ENCODE peak calls at places on chromosome 18, in eight cellular contexts. B is lower lobe of right lung, O is right lobe of liver, K is brain microvascular endothelial cell, D is fibroblast of pulmonary artery, W is transverse colon, T is endodermal cell, F is PC-3. U is an unnamed sample.

GRCh38 chr18:26233208-26233607 is 7.0 kb downstream of the TAF4B start:
- DNase-seq in B (no peak), O (no peak), K (no peak), D (no peak), W (no peak), T (peak), F (no peak), U (no peak)

GRCh38 chr18:48947583-48947982 is 3.2 kb downstream of the SMAD7 start:
- DNase-seq in B (no peak), O (no peak), K (no peak), D (peak), W (no peak), T (no peak), F (no peak), U (no peak)

GRCh38 chr18:23094411-23095165 is 40.7 kb upstream of the CABLES1 start:
- DNase-seq in B (no peak), O (no peak), K (no peak), D (no peak), W (no peak), T (peak), F (no peak), U (no peak)

GRCh38 chr18:63515279-63515678 is 26.9 kb upstream of the SERPINB12 start:
- DNase-seq in B (no peak), O (no peak), K (no peak), D (no peak), W (no peak), T (no peak), F (no peak), U (no peak)

GRCh38 chr18:58364867-58365533 is 263.9 kb downstream of the ALPK2 start:
- DNase-seq in B (no peak), O (no peak), K (peak), D (peak), W (no peak), T (peak), F (peak), U (no peak)

GRCh38 chr18:68177807-68178702 is 536.9 kb downstream of the TMX3 start:
- DNase-seq in B (no peak), O (no peak), K (peak), D (peak), W (no peak), T (no peak), F (peak), U (peak)

GRCh38 chr18:47752796-47753645 is 177.4 kb downstream of the SMAD2 start:
- DNase-seq in B (no peak), O (no peak), K (no peak), D (no peak), W (no peak), T (no peak), F (no peak), U (no peak)

GRCh38 chr18:61413388-61413787 is 80.2 kb downstream of the CDH20 start:
- DNase-seq in B (no peak), O (no peak), K (no peak), D (no peak), W (no peak), T (no peak), F (no peak), U (no peak)

GRCh38 chr18:46518438-46518837 is 138.6 kb downstream of the LOXHD1 start:
- DNase-seq in B (no peak), O (no peak), K (no peak), D (no peak), W (no peak), T (peak), F (peak), U (no peak)

GRCh38 chr18:55387139-55387984 is 200.6 kb downstream of the TCF4 start:
- DNase-seq in B (no peak), O (no peak), K (no peak), D (peak), W (no peak), T (no peak), F (no peak), U (peak)

GRCh38 chr18:61924550-61924949 is 31.7 kb upstream of the RNF152 start:
- DNase-seq in B (no peak), O (no peak), K (no peak), D (no peak), W (no peak), T (no peak), F (no peak), U (no peak)

GRCh38 chr18:51196811-51197660 is 445 bp downstream of the MEX3C start:
- DNase-seq in B (no peak), O (peak), K (peak), D (peak), W (peak), T (peak), F (no peak), U (peak)

GRCh38 chr18:24055009-24055804 is 40.7 kb downstream of the TTC39C start:
- DNase-seq in B (no peak), O (no peak), K (no peak), D (no peak), W (no peak), T (no peak), F (no peak), U (no peak)

GRCh38 chr18:59814872-59815271 is 84.9 kb upstream of the PMAIP1 start:
- DNase-seq in B (no peak), O (no peak), K (peak), D (peak), W (no peak), T (no peak), F (peak), U (peak)

GRCh38 chr18:42574871-42575270 is 540.6 kb downstream of the RIT2 start:
- DNase-seq in B (no peak), O (no peak), K (no peak), D (no peak), W (no peak), T (no peak), F (no peak), U (no peak)

GRCh38 chr18:6997802-6998201 is 119.8 kb downstream of the LAMA1 start:
- DNase-seq in B (no peak), O (no peak), K (no peak), D (peak), W (no peak), T (no peak), F (peak), U (peak)

GRCh38 chr18:55243852-55244251 is 284.6 kb upstream of the CCDC68 start:
- DNase-seq in B (no peak), O (no peak), K (no peak), D (peak), W (no peak), T (no peak), F (no peak), U (peak)

GRCh38 chr18:77984178-77984577 is 734.5 kb downstream of the GALR1 start:
- DNase-seq in B (no peak), O (no peak), K (no peak), D (no peak), W (no peak), T (no peak), F (no peak), U (no peak)

GRCh38 chr18:26547302-26548143 is 830 bp downstream of the KCTD1 start:
- DNase-seq in B (peak), O (peak), K (peak), D (peak), W (peak), T (peak), F (no peak), U (peak)

GRCh38 chr18:77862358-77862757 is 612.7 kb downstream of the GALR1 start:
- DNase-seq in B (no peak), O (no peak), K (no peak), D (no peak), W (no peak), T (no peak), F (no peak), U (no peak)

GRCh38 chr18:55381277-55381676 is 206.7 kb downstream of the TCF4 start:
- DNase-seq in B (no peak), O (no peak), K (peak), D (peak), W (no peak), T (no peak), F (no peak), U (peak)

GRCh38 chr18:75036941-75037516 is 171.9 kb downstream of the PTGR3 start:
- DNase-seq in B (no peak), O (no peak), K (no peak), D (peak), W (no peak), T (no peak), F (peak), U (peak)

GRCh38 chr18:12253027-12253426 is 1.1 kb upstream of the CIDEA start:
- DNase-seq in B (no peak), O (no peak), K (no peak), D (no peak), W (no peak), T (no peak), F (no peak), U (no peak)

GRCh38 chr18:79678665-79679551 is 695 bp upstream of the CTDP1 start:
- DNase-seq in B (peak), O (peak), K (peak), D (peak), W (peak), T (peak), F (peak), U (peak)

GRCh38 chr18:79677221-79677620 is 2.4 kb upstream of the CTDP1 start:
- DNase-seq in B (no peak), O (no peak), K (no peak), D (no peak), W (no peak), T (no peak), F (no peak), U (no peak)

GRCh38 chr18:79679552-79680099 is at the start of gene CTDP1:
- DNase-seq in B (peak), O (peak), K (peak), D (peak), W (peak), T (peak), F (peak), U (peak)

GRCh38 chr18:79680100-79680879 is 687 bp downstream of the CTDP1 start:
- DNase-seq in B (peak), O (no peak), K (peak), D (peak), W (peak), T (peak), F (peak), U (peak)

DNA sequence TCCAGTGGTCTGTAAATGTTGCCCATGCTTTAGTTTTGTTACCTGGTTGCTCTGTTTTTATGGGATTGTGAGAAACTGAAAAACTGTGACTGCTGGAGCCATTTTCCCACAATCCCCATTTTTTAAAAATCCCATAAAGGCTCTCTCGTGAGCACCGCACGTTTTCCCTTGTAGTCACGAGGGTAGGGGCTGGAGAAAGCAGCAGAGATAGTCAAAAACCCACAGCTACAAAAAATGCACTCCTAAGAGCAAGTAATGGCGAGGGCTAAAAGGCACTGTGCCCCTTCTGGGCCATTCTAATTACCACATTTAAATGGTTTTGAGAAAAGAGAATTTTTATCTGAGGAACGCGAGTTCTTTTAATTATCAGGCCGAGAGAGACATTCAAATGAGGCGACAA is 1.8 kb upstream of the CTDP1 start:
- DNase-seq in B (no peak), O (no peak), K (no peak), D (no peak), W (no peak), T (no peak), F (no peak), U (no peak)
- H3K4me3 ChIP-seq in B (peak), O (no peak), K (no peak), D (no peak), W (no peak), T (peak), F (peak), U (no peak)

DNA sequence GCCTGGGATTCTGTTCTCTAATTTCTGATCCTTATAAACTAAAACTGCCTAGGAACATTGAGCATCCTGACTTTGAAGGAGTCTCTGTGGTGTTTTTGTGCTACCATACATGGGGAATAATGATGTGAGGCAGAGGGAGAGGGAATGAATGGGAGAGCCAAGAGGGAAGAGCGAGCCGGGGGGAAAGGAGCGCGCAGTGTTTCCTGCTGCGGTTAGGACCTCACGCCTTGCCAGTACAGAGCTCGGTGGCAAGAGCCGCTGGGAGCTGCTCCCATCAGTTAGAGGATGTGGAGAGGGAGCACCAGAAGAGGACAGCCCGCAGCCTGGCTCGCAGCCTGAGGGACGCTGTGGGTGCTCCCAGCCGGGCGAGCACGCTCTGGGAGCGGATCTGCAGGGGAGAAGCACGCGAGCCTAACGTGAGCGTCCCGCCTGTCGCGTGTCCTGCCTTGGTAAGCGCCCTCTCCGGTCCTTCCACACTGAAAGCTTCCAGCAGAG is 114.7 kb downstream of the FAM210A start:
- DNase-seq in B (no peak), O (no peak), K (peak), D (peak), W (no peak), T (peak), F (no peak), U (peak)
- H3K4me3 ChIP-seq in B (peak), O (no peak), K (peak), D (no peak), W (no peak), T (peak), F (peak), U (no peak)

GRCh38 chr18:13423352-13423751 is 204.8 kb downstream of the LDLRAD4 start:
- DNase-seq in B (no peak), O (no peak), K (no peak), D (no peak), W (no peak), T (no peak), F (no peak), U (no peak)
- H3K4me3 ChIP-seq in B (no peak), O (no peak), K (no peak), D (no peak), W (no peak), T (no peak), F (no peak), U (no peak)

GRCh38 chr18:37394610-37394965 is 171.0 kb downstream of the CELF4 start:
- DNase-seq in B (no peak), O (no peak), K (no peak), D (no peak), W (no peak), T (no peak), F (no peak), U (no peak)
- H3K4me3 ChIP-seq in B (peak), O (no peak), K (no peak), D (peak), W (no peak), T (no peak), F (no peak), U (no peak)

DNA sequence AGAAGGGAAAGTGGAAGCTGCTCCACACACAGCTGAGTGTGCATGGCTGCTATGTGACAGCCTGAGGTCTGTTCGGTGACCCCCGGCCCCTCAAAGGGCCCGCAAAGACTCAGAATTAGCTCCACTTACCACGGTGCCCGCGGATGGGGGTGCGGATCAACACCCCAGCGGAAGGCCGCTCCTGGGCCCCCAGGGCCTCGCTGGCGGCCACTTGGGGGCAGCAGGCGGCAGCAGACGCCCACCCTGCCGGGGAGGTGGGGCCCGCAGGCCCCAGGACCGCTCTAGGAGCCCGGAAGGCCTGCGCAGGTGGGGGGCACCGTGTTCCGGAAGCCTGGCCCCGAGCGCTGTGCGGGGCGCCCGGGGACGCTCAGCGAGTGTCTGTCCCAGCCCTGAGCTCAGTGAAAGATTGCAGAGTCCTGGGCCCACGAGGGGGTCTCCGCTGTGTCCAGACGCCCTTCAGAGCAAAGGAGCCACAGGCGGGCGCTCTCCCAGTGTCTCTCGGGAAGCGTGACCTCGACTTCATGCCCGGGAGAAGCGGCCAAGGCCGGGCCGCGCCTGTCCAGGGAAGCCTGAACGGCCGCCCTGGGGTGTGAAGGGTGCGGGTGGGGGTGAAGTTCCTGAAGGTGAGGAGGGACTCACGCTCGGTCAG is 118.6 kb downstream of the VAPA start:
- DNase-seq in B (no peak), O (no peak), K (no peak), D (no peak), W (no peak), T (peak), F (no peak), U (no peak)
- H3K4me3 ChIP-seq in B (peak), O (peak), K (peak), D (no peak), W (no peak), T (no peak), F (no peak), U (no peak)

GRCh38 chr18:76821875-76822509 is 365 bp upstream of the ZNF236 start:
- DNase-seq in B (peak), O (peak), K (no peak), D (peak), W (peak), T (peak), F (peak), U (peak)

GRCh38 chr18:76822510-76823165 is at the start of gene ZNF236:
- DNase-seq in B (peak), O (peak), K (no peak), D (peak), W (peak), T (peak), F (peak), U (peak)

GRCh38 chr18:76817888-76818611 is 4.3 kb upstream of the ZNF236 start:
- DNase-seq in B (no peak), O (no peak), K (no peak), D (no peak), W (no peak), T (no peak), F (no peak), U (no peak)

GRCh38 chr18:76821356-76821874 is 942 bp upstream of the ZNF236 start:
- DNase-seq in B (no peak), O (no peak), K (no peak), D (no peak), W (no peak), T (no peak), F (no peak), U (no peak)

DNA sequence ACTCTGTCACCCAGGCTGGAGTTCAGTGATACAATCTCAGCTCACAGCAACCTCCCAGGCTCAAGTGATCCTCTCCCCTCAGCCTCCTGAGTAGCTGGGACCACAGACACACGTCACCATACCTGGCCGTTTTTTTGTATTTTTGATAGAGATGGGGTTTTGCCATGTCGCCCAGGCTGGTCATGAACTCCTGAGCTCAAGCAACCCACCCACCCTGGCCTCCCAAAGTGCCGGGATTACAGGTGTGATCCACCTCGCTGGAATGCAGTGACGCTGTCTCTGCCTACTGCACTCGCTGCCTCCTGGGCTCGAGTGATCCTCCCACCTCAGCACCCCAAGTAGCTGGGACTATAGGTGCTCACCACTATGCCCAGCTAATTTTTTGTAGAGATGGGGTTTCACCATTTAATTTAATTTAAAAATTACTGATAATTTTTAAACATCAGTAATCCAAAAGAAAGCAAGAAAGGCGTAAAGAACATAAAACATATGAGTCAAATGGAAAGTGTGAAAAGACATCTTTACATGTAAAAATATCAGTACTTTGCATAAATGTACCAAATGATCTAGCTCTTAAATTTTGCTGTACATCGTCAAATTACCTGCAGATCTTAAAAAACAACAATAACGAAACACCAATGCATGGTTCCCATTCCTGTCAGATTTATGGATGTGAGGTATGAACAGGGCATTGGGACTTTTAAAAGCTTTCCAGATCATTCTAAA is 2.8 kb upstream of the ZNF236 start:
- DNase-seq in B (no peak), O (no peak), K (no peak), D (no peak), W (no peak), T (no peak), F (peak), U (no peak)
- H3K4me3 ChIP-seq in B (no peak), O (no peak), K (no peak), D (no peak), W (no peak), T (no peak), F (peak), U (no peak)

U was measured in cardiac fibroblast.